ENCODE peak calls at places on chromosomes 7 and 10, in five cellular contexts. O, U, K, Q and P are unnamed samples.

GRCh38 chr10:130169136-130169888 is 33.1 kb downstream of the GLRX3 start:
- DNase-seq in O (no peak), U (no peak), K (no peak), Q (peak), P (no peak)

GRCh38 chr10:129949411-129950335 is 14.4 kb downstream of the EBF3 start:
- DNase-seq in O (no peak), U (no peak), K (no peak), Q (peak), P (peak)

GRCh38 chr7:78006063-78006755 is 207.6 kb downstream of the PHTF2 start:
- DNase-seq in O (no peak), U (no peak), K (no peak), Q (no peak), P (peak)

GRCh38 chr7:68334613-68335303 is 1263.5 kb upstream of the AUTS2 start:
- DNase-seq in O (no peak), U (no peak), K (no peak), Q (no peak), P (no peak)

GRCh38 chr7:124322561-124322960 is 289.7 kb upstream of the TMEM229A start:
- DNase-seq in O (peak), U (no peak), K (no peak), Q (no peak), P (no peak)

GRCh38 chr10:484441-484924 is 205.0 kb downstream of the DIP2C start:
- DNase-seq in O (peak), U (peak), K (no peak), Q (peak), P (no peak)

GRCh38 chr7:73919694-73920375 is 58.9 kb downstream of the TMEM270 start:
- DNase-seq in O (no peak), U (no peak), K (no peak), Q (no peak), P (no peak)

GRCh38 chr7:70589010-70589409 is 542.9 kb upstream of the GALNT17 start:
- DNase-seq in O (no peak), U (no peak), K (no peak), Q (peak), P (no peak)

GRCh38 chr7:97064972-97065587 is 40.4 kb upstream of the DLX5 start:
- DNase-seq in O (peak), U (no peak), K (peak), Q (peak), P (peak)

GRCh38 chr10:55146032-55146431 is 345.0 kb upstream of the PCDH15 start:
- DNase-seq in O (no peak), U (no peak), K (no peak), Q (no peak), P (no peak)

GRCh38 chr7:65301007-65301406 is 72.6 kb upstream of the ZNF92 start:
- DNase-seq in O (no peak), U (no peak), K (no peak), Q (no peak), P (no peak)

GRCh38 chr10:95312264-95312663 is 21.5 kb upstream of the PDLIM1 start:
- DNase-seq in O (no peak), U (no peak), K (no peak), Q (no peak), P (no peak)

GRCh38 chr7:124723012-124723411 is 42.6 kb downstream of the GPR37 start:
- DNase-seq in O (peak), U (no peak), K (no peak), Q (peak), P (no peak)

GRCh38 chr10:72087969-72088878 is at the start of gene SPOCK2:
- DNase-seq in O (no peak), U (peak), K (no peak), Q (peak), P (peak)

GRCh38 chr7:155843426-155844018 is 31.3 kb upstream of the SHH start:
- DNase-seq in O (no peak), U (no peak), K (no peak), Q (no peak), P (no peak)

GRCh38 chr7:80890839-80891544 is 27.9 kb downstream of the SEMA3C start:
- DNase-seq in O (no peak), U (no peak), K (no peak), Q (no peak), P (no peak)

GRCh38 chr7:13067036-13067435 is 379.6 kb downstream of the ARL4A start:
- DNase-seq in O (no peak), U (no peak), K (no peak), Q (no peak), P (no peak)

GRCh38 chr10:103504181-103504783 is 10.8 kb downstream of the NEURL1 start:
- DNase-seq in O (peak), U (no peak), K (peak), Q (peak), P (peak)